ENCODE peak calls at places on chromosomes 13 and 19, in five cellular contexts. Y is GM23338, P is suprapubic skin, U is Panc1, L is HCT116. X is an unnamed sample.

GRCh38 chr13:93561553-93561952 is 334.9 kb downstream of the GPC6 start:
- DNase-seq in Y (peak), P (no peak), U (no peak), L (no peak), X (no peak)

GRCh38 chr19:1353144-1353543 is 30.6 kb upstream of the NDUFS7 start:
- DNase-seq in Y (no peak), P (no peak), U (no peak), L (no peak), X (no peak)

GRCh38 chr13:48431987-48432615 is 19.2 kb upstream of the LPAR6 start:
- DNase-seq in Y (no peak), P (no peak), U (no peak), L (no peak), X (peak)

GRCh38 chr13:24220086-24220703 is 59.7 kb downstream of the SPATA13 start:
- DNase-seq in Y (peak), P (no peak), U (peak), L (peak), X (peak)

GRCh38 chr19:5246554-5247155 is 94.0 kb downstream of the PTPRS start:
- DNase-seq in Y (no peak), P (no peak), U (no peak), L (no peak), X (no peak)

GRCh38 chr19:35879770-35880317 is 11.5 kb downstream of the APLP1 start:
- DNase-seq in Y (peak), P (peak), U (peak), L (peak), X (peak)

GRCh38 chr13:99984463-99985242 is 3.1 kb downstream of the ZIC2 start:
- DNase-seq in Y (peak), P (no peak), U (no peak), L (no peak), X (no peak)

GRCh38 chr13:33633701-33634525 is 184.0 kb upstream of the RFC3 start:
- DNase-seq in Y (no peak), P (no peak), U (no peak), L (no peak), X (no peak)

GRCh38 chr19:2315818-2316353 is 7.9 kb upstream of the LINGO3 start:
- DNase-seq in Y (peak), P (no peak), U (no peak), L (no peak), X (peak)

GRCh38 chr13:80463673-80464352 is 122.9 kb upstream of the SPRY2 start:
- DNase-seq in Y (no peak), P (no peak), U (no peak), L (no peak), X (peak)

GRCh38 chr13:49412749-49413148 is 31.1 kb downstream of the CAB39L start:
- DNase-seq in Y (peak), P (no peak), U (no peak), L (no peak), X (no peak)

GRCh38 chr19:44050740-44051653 is 839 bp upstream of the ZNF223 start:
- DNase-seq in Y (peak), P (no peak), U (no peak), L (no peak), X (no peak)

GRCh38 chr13:102097708-102098107 is 304.1 kb downstream of the FGF14 start:
- DNase-seq in Y (no peak), P (no peak), U (no peak), L (no peak), X (no peak)

GRCh38 chr19:35327642-35328041 is 1.3 kb upstream of the CD22 start:
- DNase-seq in Y (peak), P (no peak), U (no peak), L (no peak), X (no peak)

GRCh38 chr13:41405367-41405766 is 52.0 kb upstream of the RGCC start:
- DNase-seq in Y (no peak), P (no peak), U (no peak), L (no peak), X (no peak)

GRCh38 chr13:51262501-51263211 is 40.5 kb downstream of the FAM124A start:
- DNase-seq in Y (no peak), P (no peak), U (no peak), L (no peak), X (no peak)

GRCh38 chr19:9054768-9055167 is 32.1 kb upstream of the OR1M1 start:
- DNase-seq in Y (peak), P (no peak), U (no peak), L (no peak), X (no peak)

GRCh38 chr19:2540646-2541454 is 64.9 kb downstream of the GADD45B start:
- DNase-seq in Y (peak), P (peak), U (no peak), L (peak), X (peak)

GRCh38 chr19:43148233-43148632 is 38.1 kb downstream of the PSG5 start:
- DNase-seq in Y (no peak), P (no peak), U (no peak), L (no peak), X (no peak)

GRCh38 chr13:33676045-33676699 is 141.8 kb upstream of the RFC3 start:
- DNase-seq in Y (no peak), P (no peak), U (no peak), L (no peak), X (peak)

GRCh38 chr19:40627486-40628279 is 26.5 kb downstream of the LTBP4 start:
- DNase-seq in Y (peak), P (no peak), U (no peak), L (no peak), X (no peak)

GRCh38 chr19:13010992-13011652 is 15.8 kb downstream of the NFIX start:
- DNase-seq in Y (no peak), P (no peak), U (no peak), L (no peak), X (no peak)

GRCh38 chr19:41886761-41887710 is 4.1 kb downstream of the ARHGEF1 start:
- DNase-seq in Y (peak), P (no peak), U (no peak), L (no peak), X (no peak)

GRCh38 chr19:918481-919156 is 1.5 kb downstream of the KISS1R start:
- DNase-seq in Y (peak), P (no peak), U (no peak), L (no peak), X (no peak)

GRCh38 chr19:35619290-35619923 is 6.9 kb downstream of the HAUS5 start:
- DNase-seq in Y (no peak), P (no peak), U (no peak), L (no peak), X (no peak)

GRCh38 chr13:47555235-47555634 is 445.8 kb downstream of the SUCLA2 start:
- DNase-seq in Y (no peak), P (no peak), U (no peak), L (no peak), X (no peak)

GRCh38 chr19:19627442-19627715 is 641 bp downstream of the LPAR2 start:
- DNase-seq in Y (no peak), P (no peak), U (no peak), L (no peak), X (no peak)

GRCh38 chr19:19628499-19629134 is 597 bp upstream of the LPAR2 start:
- DNase-seq in Y (peak), P (no peak), U (no peak), L (peak), X (no peak)

GRCh38 chr19:19626516-19627441 is 1.2 kb downstream of the LPAR2 start:
- DNase-seq in Y (no peak), P (no peak), U (no peak), L (no peak), X (no peak)

GRCh38 chr19:19630062-19630414 is 2.0 kb upstream of the LPAR2 start:
- DNase-seq in Y (no peak), P (no peak), U (no peak), L (no peak), X (no peak)

GRCh38 chr19:19627716-19628498 is at the start of gene LPAR2:
- DNase-seq in Y (peak), P (no peak), U (no peak), L (peak), X (no peak)
- TF ChIP-seq POLR2AphosphoS5 in Y (peak), P (no peak), U (peak), L (peak), X (peak)

DNA sequence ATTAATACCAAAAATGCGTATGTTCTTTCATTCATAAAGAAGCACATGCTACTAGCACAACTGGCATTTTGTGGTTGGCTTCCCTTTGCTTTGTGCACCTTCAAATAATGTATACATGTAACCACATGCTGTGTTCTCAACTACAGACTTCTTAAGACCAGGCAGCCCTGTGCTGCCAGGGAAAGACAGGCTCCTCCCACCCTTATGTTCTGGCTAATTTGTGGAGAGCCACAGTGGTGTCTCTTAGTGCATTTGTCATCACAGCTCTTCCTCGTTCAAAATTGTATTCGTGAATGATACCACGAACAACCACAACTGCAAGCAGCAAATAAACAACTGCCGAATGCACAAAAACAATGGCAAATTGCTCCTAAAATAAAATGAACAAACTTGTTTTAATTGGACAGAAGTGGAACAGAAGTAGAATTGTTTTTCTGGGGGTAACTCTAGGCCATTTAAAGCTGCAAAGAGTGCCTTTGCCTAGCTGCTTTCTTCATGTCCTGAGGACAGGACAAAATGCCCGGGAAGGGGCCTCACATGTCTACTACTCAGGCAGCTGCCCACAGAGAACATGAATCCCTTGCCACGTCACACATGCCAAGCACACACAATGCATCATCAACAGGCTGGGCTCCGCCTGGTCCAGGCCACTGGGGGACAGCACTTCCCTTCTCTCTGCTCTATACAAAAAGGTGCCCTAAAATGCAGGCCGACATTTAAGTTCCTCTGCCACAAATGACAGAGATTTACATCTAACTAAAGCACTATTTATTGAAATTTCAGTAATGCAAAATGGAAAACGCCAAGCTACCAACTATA is 21.7 kb downstream of the IRS2 start:
- DNase-seq in Y (peak), P (no peak), U (no peak), L (no peak), X (no peak)
- TF ChIP-seq POLR2AphosphoS5 in Y (no peak), P (no peak), U (no peak), L (no peak), X (no peak)

GRCh38 chr13:106533940-106534843 is 1.3 kb downstream of the EFNB2 start:
- DNase-seq in Y (peak), P (no peak), U (no peak), L (no peak), X (peak)
- TF ChIP-seq POLR2AphosphoS5 in Y (peak), P (no peak), U (no peak), L (no peak), X (no peak)

GRCh38 chr19:11853358-11853757 is 4.8 kb downstream of the ZNF439 start:
- DNase-seq in Y (no peak), P (no peak), U (no peak), L (no peak), X (no peak)

GRCh38 chr19:11843741-11844140 is 4.8 kb upstream of the ZNF439 start:
- DNase-seq in Y (no peak), P (no peak), U (no peak), L (no peak), X (no peak)

GRCh38 chr19:11848200-11848593 is 329 bp upstream of the ZNF439 start:
- DNase-seq in Y (no peak), P (no peak), U (no peak), L (no peak), X (no peak)

GRCh38 chr19:11849264-11849615 is 714 bp downstream of the ZNF439 start:
- DNase-seq in Y (peak), P (no peak), U (no peak), L (no peak), X (no peak)

DNA sequence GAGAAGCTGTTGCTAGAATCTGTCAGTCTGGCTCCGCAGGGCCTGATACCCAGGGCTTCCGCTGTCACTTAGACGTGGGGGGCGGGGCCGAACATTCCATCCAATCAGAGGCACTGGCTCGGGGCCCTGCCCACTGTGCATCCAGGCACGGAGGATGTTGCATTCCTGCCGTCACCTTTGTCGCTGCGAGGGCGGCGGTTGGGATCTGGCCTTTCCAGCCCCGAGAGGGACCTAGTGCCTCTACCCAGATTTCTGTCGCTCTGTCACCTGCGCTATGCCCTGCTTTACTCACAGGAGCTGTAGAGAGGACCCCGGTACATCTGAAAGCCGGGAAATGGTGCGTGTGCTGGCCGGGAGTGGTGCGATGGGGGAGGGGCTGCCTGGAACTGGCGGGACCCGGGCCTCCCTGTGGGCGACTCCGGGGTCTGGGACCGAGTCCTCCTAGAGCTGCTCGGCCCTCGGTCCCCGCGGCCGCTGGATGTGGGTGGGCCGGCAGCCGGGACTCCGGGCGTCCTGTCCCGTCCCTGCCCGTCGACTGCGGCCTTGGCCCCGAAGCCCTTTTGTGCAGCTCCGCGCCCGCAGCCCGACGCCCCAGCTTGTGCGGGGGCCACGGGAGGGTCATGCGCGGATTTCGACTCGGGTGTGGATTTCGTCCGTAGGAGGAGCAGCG is at the start of gene ZNF439:
- DNase-seq in Y (peak), P (peak), U (peak), L (no peak), X (peak)
- TF ChIP-seq POLR2AphosphoS5 in Y (peak), P (no peak), U (peak), L (no peak), X (no peak)

DNA sequence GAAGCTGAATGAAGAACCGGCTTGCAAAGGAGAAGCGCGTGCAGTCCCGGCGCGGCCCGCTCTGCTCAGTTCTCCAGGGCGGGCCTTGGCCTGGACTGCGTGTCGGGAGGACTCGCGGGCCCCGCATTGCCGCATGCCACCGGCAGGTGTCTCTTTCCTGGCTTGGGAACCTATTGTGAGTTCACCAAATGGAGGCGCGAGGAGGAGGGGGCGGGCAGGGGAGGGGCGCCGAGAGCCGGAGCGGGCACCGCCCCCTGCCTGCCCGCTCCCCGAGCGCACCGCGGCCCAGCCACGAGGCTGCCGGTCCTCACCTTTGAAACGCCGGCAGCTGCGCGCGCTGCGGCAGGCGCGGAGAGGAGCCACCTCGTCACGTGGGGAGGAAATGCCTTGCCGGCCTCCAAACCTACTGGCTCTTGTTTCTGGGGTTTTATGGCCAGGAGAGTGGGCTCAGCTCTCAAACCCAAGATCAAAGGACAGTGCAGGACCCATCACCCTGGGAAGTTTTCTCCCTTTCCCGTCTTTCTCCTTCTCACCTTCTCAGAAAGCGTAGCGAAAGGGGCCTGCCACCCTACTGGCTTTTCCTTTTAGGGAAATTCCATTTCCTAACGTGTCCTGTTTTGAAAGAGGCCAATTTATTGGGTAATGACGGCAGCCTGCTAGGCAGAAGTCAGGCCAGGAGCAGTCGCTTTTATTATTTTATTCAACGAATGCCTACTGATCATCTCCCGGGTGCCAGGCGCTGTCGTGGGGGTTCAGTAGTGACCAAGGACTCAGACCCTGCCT is 13.8 kb upstream of the UBE2L5 start:
- DNase-seq in Y (peak), P (peak), U (no peak), L (no peak), X (peak)
- TF ChIP-seq POLR2AphosphoS5 in Y (peak), P (no peak), U (no peak), L (no peak), X (peak)

GRCh38 chr19:47309608-47310007 is at the start of gene C5AR1:
- DNase-seq in Y (no peak), P (no peak), U (no peak), L (no peak), X (no peak)

GRCh38 chr19:47309038-47309437 is 623 bp upstream of the C5AR1 start:
- DNase-seq in Y (no peak), P (no peak), U (no peak), L (no peak), X (no peak)

GRCh38 chr19:47302249-47302648 is 7.4 kb upstream of the C5AR1 start:
- DNase-seq in Y (no peak), P (no peak), U (no peak), L (no peak), X (no peak)

GRCh38 chr19:47306303-47306702 is 3.4 kb upstream of the C5AR1 start:
- DNase-seq in Y (no peak), P (no peak), U (no peak), L (no peak), X (no peak)

DNA sequence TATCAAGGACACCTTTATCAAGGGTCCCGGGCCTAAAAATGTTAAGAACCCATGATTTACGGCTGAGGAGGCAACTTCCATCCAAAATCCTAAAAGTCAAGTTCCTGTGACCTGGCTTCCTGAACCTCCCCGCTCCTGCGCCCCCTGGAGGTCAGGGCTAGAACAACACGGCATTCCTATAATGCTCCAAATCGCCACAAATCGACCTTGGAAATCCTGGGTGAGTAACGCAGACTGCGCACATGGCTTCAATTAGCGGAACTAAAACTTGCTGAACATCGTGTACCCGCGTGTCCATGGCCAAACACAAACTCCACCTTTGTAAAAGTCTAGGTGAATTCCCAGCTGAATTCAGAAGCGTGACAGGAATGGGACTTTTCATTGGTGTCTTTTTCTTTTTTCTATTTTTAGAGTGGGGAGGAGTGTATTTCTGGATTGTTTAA is 4.3 kb upstream of the C5AR1 start:
- DNase-seq in Y (peak), P (peak), U (no peak), L (peak), X (peak)
- TF ChIP-seq POLR2AphosphoS5 in Y (no peak), P (no peak), U (no peak), L (no peak), X (no peak)

X was measured in endothelial cell of umbilical vein.